ENCODE peak calls at places on chromosomes 5 and 9, in seven cellular contexts. One of them, this sample, is unnamed.

GRCh38 chr9:86946712-86947145 is 577 bp downstream of the GAS1 start:
- DNase-seq in skeletal muscle cell: peak
- DNase-seq in foreskin fibroblast: no peak
- DNase-seq in ELF-1: peak
- DNase-seq in HCT116: no peak
- DNase-seq in NCI-H1092 treated with DMSO at 0.1 percent for 48 hours: peak
- DNase-seq in ecto neural progenitor cell: peak
- DNase-seq in this sample: no peak

GRCh38 chr5:118596255-118596654 is 392.1 kb downstream of the DTWD2 start:
- DNase-seq in skeletal muscle cell: no peak
- DNase-seq in foreskin fibroblast: no peak
- DNase-seq in ELF-1: no peak
- DNase-seq in HCT116: no peak
- DNase-seq in NCI-H1092 treated with DMSO at 0.1 percent for 48 hours: no peak
- DNase-seq in ecto neural progenitor cell: no peak
- DNase-seq in this sample: no peak

GRCh38 chr5:72543365-72543764 is 36.2 kb upstream of the ZNF366 start:
- DNase-seq in skeletal muscle cell: peak
- DNase-seq in foreskin fibroblast: peak
- DNase-seq in ELF-1: no peak
- DNase-seq in HCT116: no peak
- DNase-seq in NCI-H1092 treated with DMSO at 0.1 percent for 48 hours: no peak
- DNase-seq in ecto neural progenitor cell: no peak
- DNase-seq in this sample: no peak

GRCh38 chr9:78009156-78009555 is 22.5 kb downstream of the GNAQ start:
- DNase-seq in skeletal muscle cell: no peak
- DNase-seq in foreskin fibroblast: no peak
- DNase-seq in ELF-1: no peak
- DNase-seq in HCT116: no peak
- DNase-seq in NCI-H1092 treated with DMSO at 0.1 percent for 48 hours: no peak
- DNase-seq in ecto neural progenitor cell: no peak
- DNase-seq in this sample: no peak

GRCh38 chr9:16361118-16361517 is 509.4 kb downstream of the BNC2 start:
- DNase-seq in skeletal muscle cell: no peak
- DNase-seq in foreskin fibroblast: peak
- DNase-seq in ELF-1: no peak
- DNase-seq in HCT116: no peak
- DNase-seq in NCI-H1092 treated with DMSO at 0.1 percent for 48 hours: no peak
- DNase-seq in ecto neural progenitor cell: no peak
- DNase-seq in this sample: no peak

GRCh38 chr5:138844812-138845513 is 30.2 kb downstream of the LRRTM2 start:
- DNase-seq in skeletal muscle cell: peak
- DNase-seq in foreskin fibroblast: peak
- DNase-seq in ELF-1: no peak
- DNase-seq in HCT116: no peak
- DNase-seq in NCI-H1092 treated with DMSO at 0.1 percent for 48 hours: no peak
- DNase-seq in ecto neural progenitor cell: no peak
- DNase-seq in this sample: no peak

GRCh38 chr5:912356-913091 is 19.8 kb downstream of the TRIP13 start:
- DNase-seq in skeletal muscle cell: peak
- DNase-seq in foreskin fibroblast: peak
- DNase-seq in ELF-1: peak
- DNase-seq in HCT116: peak
- DNase-seq in NCI-H1092 treated with DMSO at 0.1 percent for 48 hours: no peak
- DNase-seq in ecto neural progenitor cell: peak
- DNase-seq in this sample: no peak

GRCh38 chr9:130172858-130173461 is 756 bp downstream of the NCS1 start:
- DNase-seq in skeletal muscle cell: no peak
- DNase-seq in foreskin fibroblast: peak
- DNase-seq in ELF-1: no peak
- DNase-seq in HCT116: no peak
- DNase-seq in NCI-H1092 treated with DMSO at 0.1 percent for 48 hours: no peak
- DNase-seq in ecto neural progenitor cell: peak
- DNase-seq in this sample: no peak

GRCh38 chr9:36543916-36544315 is 28.8 kb upstream of the MELK start:
- DNase-seq in skeletal muscle cell: peak
- DNase-seq in foreskin fibroblast: peak
- DNase-seq in ELF-1: no peak
- DNase-seq in HCT116: no peak
- DNase-seq in NCI-H1092 treated with DMSO at 0.1 percent for 48 hours: no peak
- DNase-seq in ecto neural progenitor cell: no peak
- DNase-seq in this sample: no peak

GRCh38 chr9:97280755-97281330 is 26.6 kb upstream of the CCDC180 start:
- DNase-seq in skeletal muscle cell: no peak
- DNase-seq in foreskin fibroblast: no peak
- DNase-seq in ELF-1: no peak
- DNase-seq in HCT116: no peak
- DNase-seq in NCI-H1092 treated with DMSO at 0.1 percent for 48 hours: no peak
- DNase-seq in ecto neural progenitor cell: no peak
- DNase-seq in this sample: no peak

GRCh38 chr5:67879619-67880357 is 335.8 kb upstream of the PIK3R1 start:
- DNase-seq in skeletal muscle cell: peak
- DNase-seq in foreskin fibroblast: peak
- DNase-seq in ELF-1: no peak
- DNase-seq in HCT116: no peak
- DNase-seq in NCI-H1092 treated with DMSO at 0.1 percent for 48 hours: no peak
- DNase-seq in ecto neural progenitor cell: no peak
- DNase-seq in this sample: no peak

GRCh38 chr5:56638061-56638621 is 177.2 kb upstream of the MAP3K1 start:
- DNase-seq in skeletal muscle cell: no peak
- DNase-seq in foreskin fibroblast: no peak
- DNase-seq in ELF-1: no peak
- DNase-seq in HCT116: no peak
- DNase-seq in NCI-H1092 treated with DMSO at 0.1 percent for 48 hours: peak
- DNase-seq in ecto neural progenitor cell: no peak
- DNase-seq in this sample: no peak

GRCh38 chr9:136466155-136466541 is 16.7 kb downstream of the SEC16A start:
- DNase-seq in skeletal muscle cell: no peak
- DNase-seq in foreskin fibroblast: no peak
- DNase-seq in ELF-1: no peak
- DNase-seq in HCT116: no peak
- DNase-seq in NCI-H1092 treated with DMSO at 0.1 percent for 48 hours: no peak
- DNase-seq in ecto neural progenitor cell: no peak
- DNase-seq in this sample: no peak

GRCh38 chr5:149745944-149746326 is 15.8 kb downstream of the PPARGC1B start:
- DNase-seq in skeletal muscle cell: no peak
- DNase-seq in foreskin fibroblast: no peak
- DNase-seq in ELF-1: no peak
- DNase-seq in HCT116: no peak
- DNase-seq in NCI-H1092 treated with DMSO at 0.1 percent for 48 hours: no peak
- DNase-seq in ecto neural progenitor cell: no peak
- DNase-seq in this sample: no peak

GRCh38 chr5:38794986-38795385 is 50.8 kb upstream of the OSMR start:
- DNase-seq in skeletal muscle cell: no peak
- DNase-seq in foreskin fibroblast: no peak
- DNase-seq in ELF-1: no peak
- DNase-seq in HCT116: no peak
- DNase-seq in NCI-H1092 treated with DMSO at 0.1 percent for 48 hours: no peak
- DNase-seq in ecto neural progenitor cell: no peak
- DNase-seq in this sample: no peak

This sample was measured in cerebellar nuclear complex.